ENCODE peak calls at places on chromosomes 5 and 9, in four cellular contexts. D is fibroblast of lung, Z is brain microvascular endothelial cell, L is sigmoid colon. N is an unnamed sample.

GRCh38 chr5:73311291-73312110 is 137.1 kb downstream of the FOXD1 start:
- DNase-seq in D (peak), Z (peak), L (no peak), N (peak)

GRCh38 chr9:35306281-35306680 is 144.5 kb downstream of the UNC13B start:
- DNase-seq in D (no peak), Z (peak), L (no peak), N (no peak)

GRCh38 chr9:68755752-68756151 is 50.7 kb downstream of the PIP5K1B start:
- DNase-seq in D (no peak), Z (no peak), L (no peak), N (no peak)

GRCh38 chr5:141958773-141959172 is 771 bp upstream of the PCDH12 start:
- DNase-seq in D (no peak), Z (no peak), L (peak), N (no peak)

GRCh38 chr5:145502906-145503305 is 332.2 kb downstream of the PRELID2 start:
- DNase-seq in D (no peak), Z (no peak), L (no peak), N (no peak)

GRCh38 chr5:155839251-155840037 is 487.5 kb upstream of the SGCD start:
- DNase-seq in D (no peak), Z (no peak), L (no peak), N (no peak)

GRCh38 chr5:1827410-1828397 is 26.5 kb downstream of the NDUFS6 start:
- DNase-seq in D (no peak), Z (no peak), L (peak), N (no peak)

GRCh38 chr5:22938373-22938772 is 85.2 kb upstream of the CDH12 start:
- DNase-seq in D (peak), Z (no peak), L (no peak), N (no peak)

GRCh38 chr5:140242099-140242498 is 60.8 kb downstream of the PFDN1 start:
- DNase-seq in D (no peak), Z (no peak), L (no peak), N (no peak)

GRCh38 chr5:39518516-39518915 is 93.7 kb upstream of the DAB2 start:
- DNase-seq in D (peak), Z (peak), L (no peak), N (peak)

GRCh38 chr9:14838701-14839100 is 71.5 kb downstream of the FREM1 start:
- DNase-seq in D (no peak), Z (no peak), L (no peak), N (no peak)

GRCh38 chr5:1908931-1909330 is 26.2 kb upstream of the IRX4 start:
- DNase-seq in D (no peak), Z (no peak), L (peak), N (no peak)

GRCh38 chr9:93194584-93194983 is 10.6 kb downstream of the WNK2 start:
- DNase-seq in D (no peak), Z (no peak), L (no peak), N (no peak)

GRCh38 chr5:74957029-74957781 is 91.0 kb upstream of the FAM169A start:
- DNase-seq in D (no peak), Z (no peak), L (no peak), N (no peak)

GRCh38 chr9:18705763-18706372 is 231.9 kb downstream of the ADAMTSL1 start:
- DNase-seq in D (peak), Z (no peak), L (no peak), N (no peak)

GRCh38 chr9:83698976-83699585 is 8.7 kb downstream of the UBQLN1 start:
- DNase-seq in D (no peak), Z (no peak), L (no peak), N (no peak)

GRCh38 chr5:31800351-31800750 is 161.4 kb downstream of the PDZD2 start:
- DNase-seq in D (no peak), Z (no peak), L (no peak), N (no peak)

GRCh38 chr5:41788800-41789395 is 81.3 kb downstream of the OXCT1 start:
- DNase-seq in D (peak), Z (peak), L (no peak), N (peak)

GRCh38 chr9:112890106-112891081 is at the start of gene SLC46A2:
- DNase-seq in D (no peak), Z (no peak), L (no peak), N (no peak)

GRCh38 chr5:54658014-54658413 is 140.5 kb downstream of the SNX18 start:
- DNase-seq in D (peak), Z (peak), L (no peak), N (peak)

GRCh38 chr5:151141535-151141934 is 16.0 kb downstream of the ANXA6 start:
- DNase-seq in D (no peak), Z (peak), L (peak), N (no peak)

GRCh38 chr9:86563350-86563749 is 209.1 kb upstream of the TUT7 start:
- DNase-seq in D (peak), Z (no peak), L (no peak), N (peak)

GRCh38 chr9:107665057-107665456 is 175.5 kb upstream of the KLF4 start:
- DNase-seq in D (no peak), Z (no peak), L (no peak), N (no peak)

GRCh38 chr9:107671588-107671987 is 182.0 kb upstream of the KLF4 start:
- DNase-seq in D (no peak), Z (no peak), L (no peak), N (no peak)

GRCh38 chr9:107667700-107668099 is 178.1 kb upstream of the KLF4 start:
- DNase-seq in D (no peak), Z (no peak), L (no peak), N (no peak)

DNA sequence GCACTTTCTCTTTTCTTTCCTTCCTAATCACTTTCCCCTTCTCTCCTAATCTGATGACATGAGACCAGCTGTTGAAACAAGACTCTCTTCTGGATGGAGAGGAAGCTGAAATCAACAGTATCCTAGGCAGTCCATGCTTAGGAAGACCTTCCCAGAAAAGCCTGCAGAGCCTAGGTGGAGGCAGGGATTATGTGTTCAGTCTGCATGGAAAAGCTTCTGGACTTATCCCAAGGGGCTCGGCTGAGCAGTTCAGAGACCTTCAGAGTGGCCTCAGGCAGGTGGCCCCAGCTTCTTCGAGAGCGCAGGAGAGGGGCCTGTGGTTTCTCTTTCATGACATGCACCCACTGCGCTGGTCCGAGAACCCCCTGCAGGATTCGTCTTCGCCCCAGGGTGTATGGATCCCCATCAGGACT is 177.7 kb upstream of the KLF4 start:
- DNase-seq in D (peak), Z (no peak), L (no peak), N (no peak)
- H3K27ac ChIP-seq in D (no peak), Z (no peak), L (peak), N (no peak)

DNA sequence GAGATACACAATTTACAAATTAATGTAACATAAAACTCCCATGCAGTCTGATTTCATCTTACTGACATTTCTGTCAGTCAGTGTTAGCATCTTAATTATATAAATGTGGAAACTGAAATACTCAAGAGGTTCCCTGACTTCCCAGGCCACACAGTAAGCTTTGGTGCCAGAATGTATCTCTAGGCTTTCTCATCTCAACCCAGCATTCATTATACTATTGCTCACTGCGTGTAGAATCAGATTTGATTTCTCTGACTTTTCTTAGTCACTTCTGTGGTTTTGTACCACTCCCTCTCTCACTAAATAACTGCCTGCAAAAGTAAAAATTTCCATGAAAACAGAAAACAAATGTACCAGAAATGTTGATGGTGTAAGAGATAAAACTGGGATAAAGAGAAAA is 31.7 kb upstream of the CDKN2B start:
- DNase-seq in D (peak), Z (peak), L (no peak), N (peak)
- H3K27ac ChIP-seq in D (no peak), Z (peak), L (no peak), N (peak)

GRCh38 chr5:178240341-178240741 is 7.7 kb upstream of the PHYKPL start:
- DNase-seq in D (no peak), Z (no peak), L (no peak), N (no peak)
- H3K27ac ChIP-seq in D (no peak), Z (no peak), L (peak), N (no peak)

DNA sequence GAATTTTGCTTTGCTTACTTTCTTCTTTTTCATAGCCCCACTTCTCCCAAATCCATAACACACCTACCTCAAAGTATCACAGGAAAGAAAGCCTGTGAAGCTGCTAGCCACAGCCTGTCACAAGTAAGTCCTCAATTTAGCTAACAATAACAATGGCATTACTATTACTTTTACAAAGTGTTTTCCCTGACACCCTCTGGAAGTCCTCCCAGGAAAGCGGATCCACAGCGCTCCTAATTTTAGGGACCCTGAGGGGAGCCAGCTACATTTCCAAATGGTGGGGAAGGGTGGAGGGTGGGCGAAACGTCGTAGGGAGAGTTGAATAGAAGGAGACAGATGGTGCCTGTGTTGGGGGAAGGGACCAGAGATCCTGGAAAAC is 554 bp upstream of the WWC1 start:
- DNase-seq in D (no peak), Z (no peak), L (no peak), N (no peak)
- H3K27ac ChIP-seq in D (no peak), Z (no peak), L (no peak), N (peak)

GRCh38 chr5:168307925-168308584 is 16.6 kb downstream of the WWC1 start:
- DNase-seq in D (no peak), Z (no peak), L (no peak), N (no peak)
- H3K27ac ChIP-seq in D (no peak), Z (no peak), L (no peak), N (no peak)

DNA sequence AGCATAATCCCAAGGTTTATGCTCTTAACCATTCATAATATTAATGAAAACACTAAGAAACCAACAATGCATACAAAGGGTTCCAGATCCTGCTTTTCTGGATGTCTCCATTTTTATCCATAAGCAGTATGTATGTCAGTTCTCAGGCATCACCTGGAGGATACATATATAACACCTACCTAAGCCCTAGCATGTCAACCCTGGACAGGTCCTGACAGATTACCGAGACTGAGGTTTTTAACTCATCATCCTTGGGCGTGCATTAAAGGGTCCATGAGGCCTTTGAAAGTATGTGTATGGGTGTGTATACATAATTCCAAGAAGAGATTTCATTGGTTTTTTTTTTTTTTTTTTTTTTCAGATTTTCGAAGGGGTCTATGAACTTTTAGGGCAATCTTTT is 70.6 kb downstream of the SH3TC2 start:
- DNase-seq in D (no peak), Z (no peak), L (no peak), N (no peak)
- H3K27ac ChIP-seq in D (no peak), Z (no peak), L (no peak), N (no peak)

GRCh38 chr5:6666762-6667161 is 33.5 kb downstream of the SRD5A1 start:
- DNase-seq in D (no peak), Z (no peak), L (no peak), N (no peak)

GRCh38 chr5:6673031-6673430 is 39.8 kb downstream of the SRD5A1 start:
- DNase-seq in D (no peak), Z (no peak), L (no peak), N (no peak)

DNA sequence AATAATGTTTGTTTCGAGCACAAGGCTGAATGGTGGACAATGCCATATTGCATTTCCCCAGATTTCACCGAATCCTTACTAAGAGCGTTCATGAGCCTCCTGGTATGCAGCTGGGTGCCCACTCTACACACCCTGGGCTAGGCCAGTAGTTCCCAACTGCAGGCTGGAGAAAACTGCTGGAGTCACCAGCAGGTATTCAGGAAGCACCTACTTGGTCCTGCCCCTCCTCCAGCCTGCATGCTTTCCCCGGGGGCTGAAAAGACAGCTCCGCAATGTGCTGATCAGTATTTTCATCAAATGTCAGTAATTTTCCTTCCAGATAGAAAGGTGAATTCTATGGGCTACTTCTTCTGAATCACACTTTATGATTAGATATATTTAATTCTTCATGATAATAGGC is 34.4 kb downstream of the SRD5A1 start:
- DNase-seq in D (no peak), Z (no peak), L (no peak), N (no peak)
- H3K27ac ChIP-seq in D (no peak), Z (no peak), L (no peak), N (no peak)

DNA sequence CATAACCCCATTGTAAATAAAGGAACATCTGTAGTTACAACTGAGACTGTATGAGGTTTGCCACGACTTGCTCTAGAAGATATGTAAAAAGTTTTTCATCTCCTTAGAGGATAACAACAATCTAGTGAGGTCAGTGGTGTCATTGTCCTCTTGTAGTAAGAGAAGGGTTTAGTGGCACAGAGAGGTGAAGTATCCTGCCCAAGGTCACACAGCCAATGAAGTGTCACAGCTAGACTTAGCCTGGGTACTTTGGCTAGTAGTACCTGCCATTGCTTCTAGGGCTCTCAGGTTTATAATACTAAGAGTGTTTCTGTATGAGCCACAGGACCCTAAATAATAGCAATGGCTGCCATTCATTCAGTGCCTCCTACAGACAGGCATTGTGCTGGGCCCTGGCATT is 13.8 kb downstream of the CCDC180 start:
- DNase-seq in D (no peak), Z (no peak), L (no peak), N (no peak)
- H3K27ac ChIP-seq in D (no peak), Z (no peak), L (no peak), N (no peak)

GRCh38 chr9:131631254-131631653 is 85.9 kb downstream of the PRRT1B start:
- DNase-seq in D (no peak), Z (no peak), L (no peak), N (no peak)
- H3K27ac ChIP-seq in D (no peak), Z (no peak), L (no peak), N (no peak)

N was measured in SJSA1.